ENCODE peak calls at places on chromosomes 6 and 20, in seven cellular contexts. F is fibroblast of lung; Z is naive thymus-derived CD4-positive, alpha-beta T cell; X is psoas muscle; B is cardiac muscle cell; T is hepatocyte; L is lower lobe of right lung. M is an unnamed sample. For H3K36me3, the result is how much of the 10 kb centered on the place peaks cover.

GRCh38 chr20:52869276-52869675 is 102.9 kb upstream of the TSHZ2 start:
- DNase-seq in F (no peak), Z (no peak), X (no peak), B (no peak), T (no peak), L (no peak), M (no peak)

GRCh38 chr20:22093122-22093521 is 387.7 kb downstream of the PAX1 start:
- DNase-seq in F (no peak), Z (no peak), X (no peak), B (no peak), T (no peak), L (no peak), M (no peak)

GRCh38 chr20:9203081-9203447 is 134.2 kb downstream of the PLCB4 start:
- DNase-seq in F (peak), Z (no peak), X (no peak), B (no peak), T (no peak), L (no peak), M (no peak)

GRCh38 chr6:158737710-158738615 is 81.2 kb downstream of the EZR start:
- DNase-seq in F (peak), Z (no peak), X (no peak), B (peak), T (no peak), L (no peak), M (no peak)

GRCh38 chr20:10649817-10650200 is 24.0 kb downstream of the JAG1 start:
- DNase-seq in F (no peak), Z (no peak), X (no peak), B (no peak), T (no peak), L (no peak), M (no peak)

GRCh38 chr6:33175436-33176069 is 16.7 kb downstream of the COL11A2 start:
- DNase-seq in F (no peak), Z (no peak), X (no peak), B (no peak), T (no peak), L (no peak), M (no peak)

GRCh38 chr20:440636-441035 is 21.7 kb downstream of the TBC1D20 start:
- DNase-seq in F (no peak), Z (no peak), X (no peak), B (no peak), T (no peak), L (no peak), M (no peak)

GRCh38 chr6:1670711-1671462 is 61.2 kb downstream of the FOXC1 start:
- DNase-seq in F (no peak), Z (no peak), X (no peak), B (no peak), T (no peak), L (no peak), M (peak)

GRCh38 chr20:19885981-19886665 is 128.1 kb downstream of the RIN2 start:
- DNase-seq in F (peak), Z (no peak), X (peak), B (peak), T (peak), L (peak), M (peak)

GRCh38 chr6:14489445-14489844 is 371.9 kb downstream of the CD83 start:
- DNase-seq in F (no peak), Z (no peak), X (no peak), B (no peak), T (no peak), L (no peak), M (no peak)

GRCh38 chr6:44126320-44127149 is 717 bp downstream of the MRPL14 start:
- DNase-seq in F (peak), Z (peak), X (peak), B (peak), T (peak), L (peak), M (peak)

GRCh38 chr6:28910901-28911680 is 12.7 kb downstream of the TRIM27 start:
- DNase-seq in F (no peak), Z (no peak), X (no peak), B (no peak), T (no peak), L (no peak), M (no peak)

GRCh38 chr20:23344336-23344735 is 6.3 kb upstream of the NXT1 start:
- DNase-seq in F (no peak), Z (no peak), X (no peak), B (no peak), T (no peak), L (no peak), M (no peak)

GRCh38 chr6:116169880-116170279 is 43.9 kb upstream of the COL10A1 start:
- DNase-seq in F (no peak), Z (no peak), X (no peak), B (no peak), T (no peak), L (no peak), M (no peak)
- H3K27ac ChIP-seq in F (no peak), Z (no peak), X (no peak), B (no peak), T (no peak), L (no peak), M (no peak)

GRCh38 chr20:38428800-38429199 is 6.3 kb downstream of the SNHG17 start:
- DNase-seq in F (no peak), Z (no peak), X (no peak), B (no peak), T (no peak), L (no peak), M (no peak)
- H3K36me3 ChIP-seq in F (half or more), Z (half or more), X (under half), B (half or more), T (under half), L (half or more), M (half or more)

GRCh38 chr6:116280161-116280959 is 630 bp upstream of the TSPYL1 start:
- DNase-seq in F (peak), Z (no peak), X (no peak), B (peak), T (no peak), L (no peak), M (no peak)
- H3K27ac ChIP-seq in F (peak), Z (peak), X (peak), B (peak), T (peak), L (peak), M (peak)

GRCh38 chr20:49955167-49955566 is 19.0 kb downstream of the RNF114 start:
- DNase-seq in F (no peak), Z (no peak), X (no peak), B (no peak), T (no peak), L (no peak), M (no peak)
- H3K36me3 ChIP-seq in F (under half), Z (half or more), X (under half), B (under half), T (under half), L (half or more), M (half or more)

M was measured in SJSA1.